ENCODE peak calls at places on chromosomes 12 and 14, in four cellular contexts. K, X, P and W are unnamed samples.
A peak's percentile ranks its signal among the peaks of the same experiment; 100 is the strongest.

GRCh38 chr14:49972199-49972671 is 79.4 kb downstream of the ARF6 start:
- DNase-seq in X (no peak), P (no peak), K (no peak), W (no peak)

GRCh38 chr14:103744621-103745395 is 29.2 kb downstream of the ZFYVE21 start:
- DNase-seq in K (no peak), P (no peak), X (no peak), W (no peak)

GRCh38 chr14:54920052-54920451 is 17.4 kb upstream of the GCH1 start:
- DNase-seq in X (no peak), K (no peak), P (no peak), W (no peak)

GRCh38 chr12:58765076-58765475 is 155.2 kb downstream of the LRIG3 start:
- DNase-seq in X (no peak), K (no peak), P (no peak), W (no peak)

GRCh38 chr12:64544796-64545382 is 65.4 kb upstream of the RASSF3 start:
- DNase-seq in P (no peak), X (no peak), K (no peak), W (no peak)

GRCh38 chr14:23121401-23121800 is 2.3 kb upstream of the CEBPE start:
- DNase-seq in P (no peak), X (peak; percentile 31), K (no peak), W (no peak)

GRCh38 chr14:91396959-91397815 is 20.4 kb downstream of the CCDC88C start:
- DNase-seq in X (no peak), P (no peak), K (no peak), W (no peak)

GRCh38 chr12:64028541-64028940 is 184.0 kb downstream of the SRGAP1 start:
- DNase-seq in P (no peak), K (no peak), X (no peak), W (no peak)

GRCh38 chr14:94100847-94101246 is 9.7 kb upstream of the IFI27 start:
- DNase-seq in X (no peak), K (no peak), P (no peak), W (no peak)

GRCh38 chr12:16955083-16955657 is 349.2 kb upstream of the LMO3 start:
- DNase-seq in K (no peak), P (no peak), X (no peak), W (no peak)

GRCh38 chr12:108196319-108196718 is 67.2 kb downstream of the WSCD2 start:
- DNase-seq in K (no peak), X (no peak), P (no peak), W (no peak)

GRCh38 chr12:45268672-45269406 is 52.9 kb downstream of the ANO6 start:
- DNase-seq in P (peak; percentile 53), K (peak; percentile 31), X (peak; percentile 11), W (no peak)

GRCh38 chr12:12051668-12052067 is 19.1 kb upstream of the BCL2L14 start:
- DNase-seq in P (no peak), X (no peak), K (no peak), W (no peak)

GRCh38 chr12:107379852-107380567 is 286.7 kb upstream of the CRY1 start:
- DNase-seq in X (no peak), P (no peak), K (peak; percentile 67), W (no peak)

GRCh38 chr12:58176296-58176869 is 235.0 kb downstream of the ATP23 start:
- DNase-seq in P (no peak), X (peak; percentile 78), K (peak; percentile 49), W (no peak)

GRCh38 chr14:51602176-51602759 is 49.4 kb upstream of the FRMD6 start:
- DNase-seq in K (no peak), X (no peak), P (no peak), W (no peak)

GRCh38 chr14:24436355-24437019 is 6.1 kb downstream of the SDR39U1 start:
- DNase-seq in K (peak; percentile 83), P (no peak), X (peak; percentile 66), W (peak; percentile 27)
- H3K27ac ChIP-seq in K (no peak overlapping the region), P (peak overlapping the region; percentile 41), X (no peak overlapping the region), W (peak overlapping the region; percentile 32)

GRCh38 chr12:29158364-29158763 is 9.3 kb downstream of the FAR2 start:
- DNase-seq in K (no peak), X (no peak), P (no peak), W (no peak)
- H3K27ac ChIP-seq in K (no peak overlapping the region), X (no peak overlapping the region), P (no peak overlapping the region), W (peak overlapping the region; percentile 38)

GRCh38 chr12:32863128-32863527 is 33.4 kb downstream of the PKP2 start:
- DNase-seq in P (no peak), K (no peak), X (no peak), W (no peak)
- H3K27ac ChIP-seq in P (no peak overlapping the region), K (no peak overlapping the region), X (no peak overlapping the region), W (no peak overlapping the region)

DNA sequence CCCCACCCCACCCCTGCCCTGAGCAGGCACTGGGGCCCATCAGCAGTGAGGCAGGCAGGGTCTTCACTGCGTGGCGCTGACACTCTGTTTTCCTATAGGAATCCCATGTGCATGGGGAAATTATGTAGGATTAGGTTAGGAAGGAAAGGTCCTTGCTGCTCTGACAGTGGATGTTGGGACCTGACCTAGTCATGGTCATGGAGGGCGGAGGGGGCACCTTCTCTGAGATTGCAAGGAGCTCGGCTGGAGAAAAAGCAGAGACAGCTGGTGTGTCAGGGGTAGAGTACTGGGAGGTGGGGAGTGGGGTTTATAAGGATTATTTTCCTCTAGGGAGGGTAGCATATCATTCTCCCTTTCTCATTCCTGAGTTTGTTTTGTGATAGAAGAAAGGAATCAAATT is 65.6 kb downstream of the CCDC92 start:
- DNase-seq in K (no peak), X (no peak), P (no peak), W (no peak)
- H3K27ac ChIP-seq in K (no peak overlapping the region), X (no peak overlapping the region), P (no peak overlapping the region), W (peak overlapping the region; percentile 1)

GRCh38 chr12:89081709-89082108 is 270.6 kb downstream of the DUSP6 start:
- DNase-seq in X (no peak), P (no peak), K (no peak), W (no peak)
- H3K27ac ChIP-seq in X (no peak overlapping the region), P (no peak overlapping the region), K (no peak overlapping the region), W (no peak overlapping the region)